ENCODE peak calls at places on chromosomes 6 and 20, in four cellular contexts. N, Q, A and H are unnamed samples.

GRCh38 chr6:138297761-138298298 is 79.5 kb upstream of the PBOV1 start:
- DNase-seq in N (no peak), Q (no peak), A (no peak), H (no peak)

GRCh38 chr6:82270791-82271392 is 23.3 kb upstream of the IBTK start:
- DNase-seq in N (no peak), Q (no peak), A (no peak), H (peak)

GRCh38 chr6:148417045-148417444 is 74.4 kb downstream of the SASH1 start:
- DNase-seq in N (no peak), Q (no peak), A (no peak), H (no peak)

GRCh38 chr6:72286911-72287311 is 335.0 kb upstream of the KCNQ5 start:
- DNase-seq in N (no peak), Q (no peak), A (no peak), H (no peak)

GRCh38 chr20:43658068-43658722 is 8.7 kb upstream of the MYBL2 start:
- DNase-seq in N (no peak), Q (peak), A (no peak), H (peak)

GRCh38 chr6:142774292-142774691 is 170.7 kb downstream of the HIVEP2 start:
- DNase-seq in N (no peak), Q (no peak), A (no peak), H (no peak)

GRCh38 chr6:45676376-45676775 is 298.6 kb upstream of the SUPT3H start:
- DNase-seq in N (no peak), Q (no peak), A (no peak), H (peak)

GRCh38 chr20:2539341-2539740 is 3.0 kb downstream of the TMC2 start:
- DNase-seq in N (no peak), Q (no peak), A (no peak), H (no peak)

GRCh38 chr6:85641916-85642773 is 541 bp downstream of the SYNCRIP start:
- DNase-seq in N (peak), Q (peak), A (peak), H (peak)

GRCh38 chr20:33164763-33165095 is 3.2 kb upstream of the BPIFA2 start:
- DNase-seq in N (no peak), Q (no peak), A (no peak), H (no peak)

GRCh38 chr6:160248538-160248937 is 10.1 kb downstream of the SLC22A2 start:
- DNase-seq in N (no peak), Q (no peak), A (no peak), H (no peak)

GRCh38 chr6:110034637-110035096 is 56.6 kb downstream of the GPR6 start:
- DNase-seq in N (no peak), Q (no peak), A (no peak), H (no peak)

GRCh38 chr20:7993238-7993637 is 26.3 kb downstream of the TMX4 start:
- DNase-seq in N (no peak), Q (no peak), A (no peak), H (no peak)

GRCh38 chr6:29723666-29724588 is 693 bp downstream of the HLA-F start:
- DNase-seq in N (peak), Q (no peak), A (peak), H (no peak)

GRCh38 chr20:8019178-8019997 is at the start of gene TMX4:
- DNase-seq in N (peak), Q (peak), A (peak), H (peak)

GRCh38 chr6:24858154-24858801 is 59.6 kb upstream of the ARMH2 start:
- DNase-seq in N (no peak), Q (no peak), A (no peak), H (peak)

GRCh38 chr6:72206606-72207005 is 320.3 kb downstream of the RIMS1 start:
- DNase-seq in N (peak), Q (no peak), A (no peak), H (no peak)

GRCh38 chr6:152368761-152369624 is 268.2 kb downstream of the SYNE1 start:
- DNase-seq in N (peak), Q (no peak), A (peak), H (no peak)
- H3K4me3 ChIP-seq in N (peak), Q (no peak), A (no peak), H (no peak)

GRCh38 chr20:56944546-56944945 is 315.4 kb downstream of the TFAP2C start:
- DNase-seq in N (no peak), Q (no peak), A (no peak), H (no peak)

GRCh38 chr20:56941101-56941686 is 312.1 kb downstream of the TFAP2C start:
- DNase-seq in N (no peak), Q (no peak), A (no peak), H (no peak)

GRCh38 chr20:56945057-56945456 is 316.0 kb downstream of the TFAP2C start:
- DNase-seq in N (no peak), Q (no peak), A (no peak), H (no peak)

GRCh38 chr20:56945901-56946300 is 316.8 kb downstream of the TFAP2C start:
- DNase-seq in N (no peak), Q (no peak), A (no peak), H (no peak)

GRCh38 chr20:56943946-56944345 is 314.8 kb downstream of the TFAP2C start:
- DNase-seq in N (no peak), Q (no peak), A (no peak), H (no peak)
- H3K27ac ChIP-seq in N (no peak), Q (no peak), A (no peak), H (no peak)

GRCh38 chr6:73695619-73696421 is at the start of gene CD109:
- DNase-seq in N (peak), Q (peak), A (peak), H (no peak)
- H3K4me3 ChIP-seq in N (peak), Q (peak), A (peak), H (peak)

GRCh38 chr6:129485746-129486145 is 224.2 kb downstream of the ARHGAP18 start:
- DNase-seq in N (no peak), Q (no peak), A (no peak), H (no peak)

GRCh38 chr6:129488313-129488712 is 221.7 kb downstream of the ARHGAP18 start:
- DNase-seq in N (no peak), Q (no peak), A (no peak), H (no peak)

GRCh38 chr6:129490551-129491245 is 219.3 kb downstream of the ARHGAP18 start:
- DNase-seq in N (no peak), Q (no peak), A (peak), H (peak)

GRCh38 chr6:129489215-129489765 is 220.7 kb downstream of the ARHGAP18 start:
- DNase-seq in N (no peak), Q (no peak), A (no peak), H (no peak)

DNA sequence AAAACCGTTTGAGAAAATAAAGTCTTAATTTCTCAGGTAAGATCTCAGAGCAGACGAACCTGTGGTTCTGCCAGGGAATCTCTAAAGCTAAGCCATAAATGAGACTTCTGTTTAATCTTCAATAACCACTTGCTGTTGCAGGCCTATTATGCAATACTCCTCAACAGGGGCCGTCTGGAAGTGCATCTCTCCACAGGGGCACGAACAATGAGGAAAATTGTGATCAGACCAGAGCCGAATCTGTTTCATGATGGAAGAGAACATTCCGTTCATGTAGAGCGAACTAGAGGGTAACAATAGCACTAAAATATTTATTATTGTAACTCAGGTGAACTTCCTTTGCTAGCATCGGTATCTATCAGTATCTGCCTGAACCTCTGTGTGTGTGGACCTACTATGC is 223.6 kb downstream of the ARHGAP18 start:
- DNase-seq in N (no peak), Q (no peak), A (no peak), H (no peak)
- H3K27ac ChIP-seq in N (no peak), Q (no peak), A (no peak), H (no peak)

DNA sequence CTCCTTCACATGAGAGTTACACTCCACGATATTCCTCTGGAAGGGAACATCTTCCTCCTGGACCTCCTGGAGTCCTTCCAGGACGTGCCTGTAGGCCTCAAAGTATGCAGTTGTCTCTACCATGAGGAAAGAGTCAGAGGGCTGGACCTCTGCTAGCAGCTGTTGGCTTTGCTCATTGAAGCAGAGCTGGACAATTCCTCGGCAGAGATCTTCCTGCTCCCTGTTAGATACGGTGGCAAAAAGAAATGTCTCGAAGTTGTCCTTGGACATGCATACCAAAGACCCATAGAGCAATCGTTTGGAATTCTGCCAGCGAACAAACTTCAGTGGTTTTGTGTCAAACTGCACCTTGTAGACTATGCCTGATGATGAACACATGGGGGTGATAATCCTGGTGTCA is 7.7 kb downstream of the ZNFX1 start:
- DNase-seq in N (no peak), Q (no peak), A (no peak), H (no peak)
- H3K4me3 ChIP-seq in N (no peak), Q (peak), A (no peak), H (no peak)